ENCODE peak calls at places on chromosomes 1 and 21, in four cellular contexts. K is AG08396, M is iPS-NIHi11, U is type B pancreatic cell. C is an unnamed sample.

GRCh38 chr1:151485685-151486255 is 25.4 kb upstream of the CGN start:
- DNase-seq in K (no peak), M (peak; percentile 32), U (no peak), C (no peak)

GRCh38 chr1:112143871-112144441 is 154.5 kb upstream of the KCND3 start:
- DNase-seq in K (no peak), M (no peak), U (no peak), C (no peak)

GRCh38 chr1:188499690-188500089 is 1670.9 kb downstream of the PLA2G4A start:
- DNase-seq in K (no peak), M (peak; percentile 18), U (no peak), C (no peak)

GRCh38 chr1:20194224-20194623 is 7.9 kb upstream of the PLA2G2C start:
- DNase-seq in K (no peak), M (no peak), U (no peak), C (no peak)

GRCh38 chr1:221394011-221394544 is 347.8 kb downstream of the DUSP10 start:
- DNase-seq in K (no peak), M (no peak), U (no peak), C (no peak)

GRCh38 chr1:232142403-232143314 is 487.3 kb downstream of the SIPA1L2 start:
- DNase-seq in K (peak; percentile 29), M (no peak), U (no peak), C (peak; percentile 93)

GRCh38 chr1:23427550-23427949 is 3.0 kb upstream of the TCEA3 start:
- DNase-seq in K (no peak), M (no peak), U (no peak), C (no peak)

GRCh38 chr1:19035356-19036048 is 79.0 kb upstream of the IFFO2 start:
- DNase-seq in K (no peak), M (no peak), U (no peak), C (no peak)

GRCh38 chr1:110135268-110136065 is 14.8 kb upstream of the SLC6A17 start:
- DNase-seq in K (no peak), M (no peak), U (no peak), C (no peak)

GRCh38 chr1:15244813-15245212 is 2.2 kb upstream of the FHAD1 start:
- DNase-seq in K (no peak), M (no peak), U (no peak), C (peak; percentile 87)

GRCh38 chr21:31161157-31161556 is 122.9 kb upstream of the KRTAP19-8 start:
- DNase-seq in K (no peak), M (peak; percentile 50), U (no peak), C (peak; percentile 50)

GRCh38 chr1:150534002-150534401 is 15.2 kb upstream of the ADAMTSL4 start:
- DNase-seq in K (no peak), M (no peak), U (no peak), C (no peak)

GRCh38 chr1:185670187-185670627 is 64.0 kb upstream of the HMCN1 start:
- DNase-seq in K (peak; percentile 17), M (peak; percentile 19), U (no peak), C (no peak)

GRCh38 chr1:231420959-231421615 is 1.0 kb downstream of the EGLN1 start:
- DNase-seq in K (peak; percentile 37), M (peak; percentile 44), U (peak; percentile 73), C (no peak)

GRCh38 chr1:208781391-208782035 is 537.3 kb upstream of the PLXNA2 start:
- DNase-seq in K (no peak), M (peak; percentile 64), U (no peak), C (no peak)

GRCh38 chr1:230825061-230825803 is 43.1 kb downstream of the C1orf198 start:
- DNase-seq in K (peak; percentile 57), M (no peak), U (peak; percentile 11), C (peak; percentile 75)

C was measured in esophagus muscularis mucosa.